ENCODE peak calls at places on chromosomes 6 and 20, in five cellular contexts. J, L, W, Z and U are unnamed samples.

GRCh38 chr6:128491041-128491642 is 29.3 kb downstream of the PTPRK start:
- DNase-seq in W (peak), Z (no peak), J (no peak), L (no peak), U (no peak)

GRCh38 chr6:22149081-22149480 is 147.8 kb downstream of the PRL start:
- DNase-seq in Z (no peak), W (no peak), L (no peak), J (no peak), U (no peak)

GRCh38 chr20:44566018-44566417 is 16.4 kb upstream of the PKIG start:
- DNase-seq in W (no peak), Z (no peak), J (no peak), L (no peak), U (no peak)

GRCh38 chr6:157139054-157139708 is 184.1 kb downstream of the TMEM242 start:
- DNase-seq in W (no peak), Z (no peak), L (no peak), J (no peak), U (no peak)

GRCh38 chr6:114068119-114068518 is 97.2 kb upstream of the HDAC2 start:
- DNase-seq in L (no peak), J (no peak), W (no peak), Z (no peak), U (no peak)

GRCh38 chr6:52389626-52390360 is 27.8 kb downstream of the PAQR8 start:
- DNase-seq in L (no peak), W (peak), Z (peak), J (peak), U (peak)

GRCh38 chr6:36616888-36617521 is 22.8 kb downstream of the SRSF3 start:
- DNase-seq in W (peak), J (peak), Z (no peak), L (no peak), U (no peak)

GRCh38 chr6:23591761-23592160 is 534.3 kb upstream of the NRSN1 start:
- DNase-seq in J (no peak), L (no peak), W (no peak), Z (no peak), U (no peak)

GRCh38 chr6:50843842-50844241 is 25.2 kb downstream of the TFAP2B start:
- DNase-seq in W (no peak), L (no peak), J (no peak), Z (no peak), U (peak)

GRCh38 chr20:4813076-4813838 is 91.5 kb downstream of the PRND start:
- DNase-seq in L (no peak), W (no peak), Z (no peak), J (no peak), U (peak)

GRCh38 chr6:155248021-155249001 is 15.5 kb upstream of the CLDN20 start:
- DNase-seq in L (peak), Z (no peak), W (peak), J (peak), U (peak)

GRCh38 chr6:117317261-117317660 is 51.9 kb downstream of the VGLL2 start:
- DNase-seq in J (no peak), W (peak), L (no peak), Z (no peak), U (no peak)

GRCh38 chr6:84346372-84346771 is 118.9 kb upstream of the CEP162 start:
- DNase-seq in J (no peak), W (no peak), Z (no peak), L (no peak), U (no peak)

GRCh38 chr20:2840967-2841531 is 504 bp downstream of the VPS16 start:
- DNase-seq in J (peak), L (peak), Z (no peak), W (peak), U (peak)

GRCh38 chr6:79438015-79438414 is 99.2 kb downstream of the LCA5 start:
- DNase-seq in W (peak), L (no peak), J (no peak), Z (no peak), U (no peak)

GRCh38 chr20:24100370-24101011 is 111.9 kb upstream of the GGTLC1 start:
- DNase-seq in L (no peak), W (peak), J (peak), Z (peak), U (peak)

GRCh38 chr20:62629864-62630470 is 12.3 kb upstream of the SLCO4A1 start:
- DNase-seq in Z (no peak), L (no peak), J (no peak), W (no peak), U (no peak)

GRCh38 chr6:36615018-36615761 is 21.0 kb downstream of the SRSF3 start:
- DNase-seq in Z (peak), L (peak), W (peak), J (peak), U (peak)

GRCh38 chr6:160198577-160199211 is 59.9 kb downstream of the SLC22A2 start:
- DNase-seq in L (no peak), W (no peak), J (no peak), Z (no peak), U (no peak)

GRCh38 chr20:11012975-11013374 is 339.2 kb upstream of the JAG1 start:
- DNase-seq in L (no peak), J (no peak), Z (no peak), W (no peak), U (no peak)

GRCh38 chr6:162123797-162124196 is 603.8 kb downstream of the PRKN start:
- DNase-seq in J (no peak), L (no peak), Z (no peak), W (no peak), U (no peak)

GRCh38 chr20:37904845-37905244 is 1.9 kb downstream of the VSTM2L start:
- DNase-seq in W (no peak), J (no peak), L (no peak), Z (no peak), U (no peak)

GRCh38 chr20:326645-327031 is 1.3 kb downstream of the SOX12 start:
- DNase-seq in W (no peak), J (no peak), Z (no peak), L (no peak), U (no peak)

GRCh38 chr20:49669601-49670189 is 44.0 kb downstream of the B4GALT5 start:
- DNase-seq in W (no peak), J (no peak), L (no peak), Z (no peak), U (peak)

GRCh38 chr6:38021571-38021970 is 202.0 kb downstream of the ZFAND3 start:
- DNase-seq in J (no peak), W (no peak), Z (no peak), L (no peak), U (no peak)

GRCh38 chr6:139124887-139125672 is 9.8 kb upstream of the HECA start:
- DNase-seq in J (peak), L (no peak), Z (peak), W (peak), U (peak)

GRCh38 chr6:170292778-170293164 is 1.9 kb upstream of the DLL1 start:
- DNase-seq in L (no peak), J (no peak), Z (no peak), W (no peak), U (peak)

GRCh38 chr20:44501448-44501847 is 20.4 kb downstream of the SERINC3 start:
- DNase-seq in W (no peak), L (no peak), Z (no peak), J (no peak), U (no peak)

GRCh38 chr6:151729829-151730495 is 77.5 kb upstream of the ESR1 start:
- DNase-seq in J (no peak), L (no peak), W (peak), Z (no peak), U (no peak)

GRCh38 chr6:168132531-168133184 is 53.6 kb upstream of the FRMD1 start:
- DNase-seq in L (peak), J (no peak), Z (no peak), W (no peak), U (no peak)

GRCh38 chr20:64280460-64280843 is 24.9 kb downstream of the PCMTD2 start:
- DNase-seq in Z (no peak), J (no peak), W (no peak), L (no peak), U (no peak)

GRCh38 chr20:17262786-17263185 is 35.9 kb downstream of the PCSK2 start:
- DNase-seq in L (no peak), Z (no peak), J (no peak), W (no peak), U (no peak)

GRCh38 chr20:62511300-62511914 is 35.6 kb upstream of the GATA5 start:
- DNase-seq in Z (no peak), W (no peak), L (no peak), J (no peak), U (no peak)

GRCh38 chr6:37021356-37022129 is 16.1 kb downstream of the FGD2 start:
- DNase-seq in J (peak), L (peak), W (peak), Z (peak), U (no peak)

GRCh38 chr6:20056350-20056992 is 155.8 kb downstream of the MBOAT1 start:
- DNase-seq in Z (no peak), J (peak), W (peak), L (peak), U (peak)

GRCh38 chr20:38730989-38731737 is 6.9 kb downstream of the SLC32A1 start:
- DNase-seq in J (peak), Z (peak), L (no peak), W (peak), U (peak)

GRCh38 chr6:5679696-5680494 is 326.8 kb downstream of the NRN1 start:
- DNase-seq in W (no peak), L (no peak), J (no peak), Z (no peak), U (no peak)

GRCh38 chr6:106411034-106411433 is 50.5 kb downstream of the CRYBG1 start:
- DNase-seq in J (no peak), Z (no peak), L (no peak), W (no peak), U (no peak)

GRCh38 chr6:27213544-27214125 is 33.9 kb upstream of the PRSS16 start:
- DNase-seq in W (peak), Z (no peak), L (no peak), J (peak), U (no peak)

GRCh38 chr6:135506270-135506997 is 8.9 kb upstream of the AHI1 start:
- DNase-seq in L (no peak), J (peak), Z (no peak), W (peak), U (peak)
- TF ChIP-seq CTCF in L (peak), J (peak), Z (peak), W (peak), U (peak)

GRCh38 chr20:41029150-41029872 is 689 bp downstream of the TOP1 start:
- DNase-seq in L (no peak), W (no peak), J (peak), Z (peak), U (peak)

GRCh38 chr20:41027366-41027765 is 1.3 kb upstream of the TOP1 start:
- DNase-seq in Z (no peak), L (no peak), J (no peak), W (no peak), U (no peak)

GRCh38 chr20:41027872-41028358 is 707 bp upstream of the TOP1 start:
- DNase-seq in J (no peak), Z (no peak), L (no peak), W (no peak), U (no peak)

GRCh38 chr20:41030536-41031242 is 2.1 kb downstream of the TOP1 start:
- DNase-seq in J (no peak), W (peak), L (peak), Z (no peak), U (no peak)

GRCh38 chr20:41028359-41029149 is at the start of gene TOP1:
- DNase-seq in W (peak), J (peak), Z (peak), L (peak), U (peak)
- TF ChIP-seq CTCF in W (no peak), J (no peak), Z (no peak), L (no peak), U (no peak)

GRCh38 chr6:33664506-33665057 is 43.5 kb downstream of the ITPR3 start:
- DNase-seq in Z (no peak), W (no peak), L (no peak), J (no peak), U (no peak)

GRCh38 chr6:33667776-33668175 is 43.7 kb downstream of the UQCC2 start:
- DNase-seq in J (no peak), Z (no peak), W (no peak), L (no peak), U (no peak)

GRCh38 chr6:33667072-33667471 is 44.4 kb downstream of the UQCC2 start:
- DNase-seq in W (no peak), Z (no peak), J (no peak), L (no peak), U (no peak)

GRCh38 chr6:33663727-33664449 is 42.8 kb downstream of the ITPR3 start:
- DNase-seq in L (no peak), Z (no peak), W (no peak), J (no peak), U (no peak)

GRCh38 chr6:33665957-33666356 is 44.8 kb downstream of the ITPR3 start:
- DNase-seq in W (no peak), L (no peak), Z (no peak), J (no peak), U (no peak)
- TF ChIP-seq CTCF in W (no peak), L (no peak), Z (no peak), J (no peak), U (no peak)

DNA sequence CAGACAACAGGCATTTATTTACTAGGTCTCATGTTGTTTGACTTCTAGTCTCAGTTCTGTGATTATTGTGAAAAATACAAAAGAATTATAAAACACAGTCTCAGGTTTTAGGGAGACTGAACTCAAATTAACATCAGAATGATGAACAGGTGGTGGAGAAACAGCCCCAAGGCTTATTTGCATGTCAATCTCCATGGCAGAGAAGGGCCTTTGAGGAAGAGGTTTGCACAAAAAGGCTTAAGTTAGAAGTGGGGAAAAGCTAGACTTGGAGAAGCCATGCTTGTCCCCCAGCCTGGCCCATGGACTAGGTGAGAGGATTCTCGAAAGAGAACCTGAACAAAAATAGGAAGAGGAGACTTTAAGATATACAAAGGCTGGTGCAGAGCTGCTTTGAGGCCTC is 183.3 kb downstream of the EDN1 start:
- DNase-seq in J (no peak), L (no peak), W (no peak), Z (no peak), U (no peak)
- TF ChIP-seq CTCF in J (no peak), L (no peak), W (no peak), Z (no peak), U (no peak)

GRCh38 chr6:7721654-7722053 is 4.2 kb upstream of the BMP6 start:
- DNase-seq in L (no peak), W (peak), J (no peak), Z (no peak), U (peak)
- TF ChIP-seq CTCF in L (peak), W (peak), J (peak), Z (no peak), U (peak)

GRCh38 chr20:35992713-35993335 is 24.4 kb downstream of the CNBD2 start:
- DNase-seq in Z (peak), J (peak), W (peak), L (no peak), U (peak)

GRCh38 chr20:35991142-35991771 is 22.9 kb downstream of the CNBD2 start:
- DNase-seq in Z (no peak), L (no peak), W (no peak), J (peak), U (no peak)

DNA sequence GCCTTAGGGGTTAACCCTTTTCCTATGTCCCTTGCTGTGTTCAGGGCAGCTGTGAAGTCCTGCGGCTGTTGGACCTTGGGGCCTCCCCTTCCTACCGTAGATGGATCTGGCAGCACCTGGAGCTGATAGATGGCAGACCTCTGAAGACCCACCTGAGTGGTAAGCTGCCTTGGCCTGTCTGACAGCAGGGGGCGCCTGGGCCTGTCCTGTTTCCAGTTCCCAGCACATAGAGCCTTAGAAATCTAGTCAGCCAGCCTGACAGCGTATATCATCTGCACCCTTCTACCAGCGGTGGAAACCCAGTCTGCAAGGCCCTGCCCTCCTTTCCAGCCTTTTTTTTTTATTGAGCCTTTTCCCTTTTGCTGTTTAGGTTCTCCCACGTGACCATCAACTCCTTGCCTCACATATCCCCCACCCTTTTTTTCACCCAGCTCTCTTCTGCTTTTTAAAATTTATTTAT is 26.6 kb downstream of the CNBD2 start:
- DNase-seq in L (peak), J (peak), Z (peak), W (peak), U (peak)
- TF ChIP-seq CTCF in L (peak), J (peak), Z (peak), W (peak), U (peak)

GRCh38 chr6:82712826-82713225 is 349.2 kb downstream of the TPBG start:
- DNase-seq in W (no peak), Z (no peak), L (no peak), J (no peak), U (peak)
- TF ChIP-seq CTCF in W (peak), Z (no peak), L (peak), J (peak), U (peak)

GRCh38 chr20:42277203-42277602 is 659.0 kb upstream of the CHD6 start:
- DNase-seq in J (no peak), L (no peak), Z (no peak), W (no peak), U (no peak)
- TF ChIP-seq CTCF in J (no peak), L (no peak), Z (no peak), W (no peak), U (no peak)

DNA sequence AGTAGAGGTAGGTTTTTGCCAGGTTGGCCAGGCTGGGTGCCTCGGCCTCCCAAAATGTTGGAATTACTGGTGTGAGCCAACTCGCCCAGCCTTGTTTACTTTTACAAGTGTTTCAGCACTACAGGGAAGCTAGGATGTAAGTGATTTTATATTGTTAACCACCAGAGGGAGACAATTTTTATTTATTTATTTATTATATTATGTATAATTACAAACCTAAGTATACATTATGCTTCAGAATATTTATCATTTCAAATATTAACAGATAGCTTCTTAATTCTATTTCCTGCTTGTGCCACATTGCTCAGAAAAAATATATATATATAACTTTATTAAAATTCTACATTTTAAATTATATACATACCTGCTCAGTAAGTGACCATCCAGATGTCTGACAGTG is 9.8 kb downstream of the MMUT start:
- DNase-seq in J (no peak), L (no peak), Z (no peak), W (no peak), U (no peak)
- TF ChIP-seq CTCF in J (peak), L (peak), Z (peak), W (peak), U (no peak)